ENCODE peak calls at places on chromosomes 6 and 20, in ten cellular contexts. K is Peyer's patch, H is SK-N-SH, U is MM.1S, N is cardiac fibroblast, J is fibroblast of mammary gland, V is hepatocyte, I is adrenal gland, E is GM23338, D is stomach. Y is an unnamed sample.

GRCh38 chr6:151176941-151177760 is 62.6 kb upstream of the AKAP12 start:
- DNase-seq in K (no peak), H (no peak), U (no peak), N (peak), J (peak), V (no peak), I (no peak), E (no peak), D (no peak), Y (peak)

GRCh38 chr6:169529931-169530761 is 171.7 kb downstream of the WDR27 start:
- DNase-seq in K (no peak), H (no peak), U (no peak), N (peak), J (peak), V (no peak), I (no peak), E (no peak), D (no peak), Y (peak)

GRCh38 chr6:94733066-94733465 is 844.3 kb upstream of the MANEA start:
- DNase-seq in K (no peak), H (no peak), U (no peak), N (no peak), J (no peak), V (no peak), I (no peak), E (peak), D (no peak), Y (no peak)

GRCh38 chr20:44642203-44643153 is 9.0 kb downstream of the ADA start:
- DNase-seq in K (peak), H (peak), U (peak), N (peak), J (peak), V (peak), I (peak), E (peak), D (peak), Y (peak)

GRCh38 chr6:31954511-31954910 is 4.3 kb downstream of the NELFE start:
- DNase-seq in K (peak), H (no peak), U (no peak), N (no peak), J (no peak), V (no peak), I (no peak), E (no peak), D (no peak), Y (no peak)

GRCh38 chr6:36624461-36625160 is 30.4 kb downstream of the SRSF3 start:
- DNase-seq in K (peak), H (no peak), U (no peak), N (no peak), J (no peak), V (no peak), I (no peak), E (no peak), D (no peak), Y (no peak)

GRCh38 chr6:143397229-143398222 is 53.0 kb downstream of the ADAT2 start:
- DNase-seq in K (peak), H (no peak), U (no peak), N (peak), J (peak), V (peak), I (no peak), E (peak), D (peak), Y (peak)

GRCh38 chr6:83594936-83595335 is 82.6 kb downstream of the PRSS35 start:
- DNase-seq in K (no peak), H (no peak), U (no peak), N (no peak), J (no peak), V (no peak), I (no peak), E (no peak), D (no peak), Y (no peak)

GRCh38 chr6:79079425-79080130 is 1.5 kb upstream of the PHIP start:
- DNase-seq in K (no peak), H (no peak), U (no peak), N (peak), J (peak), V (peak), I (no peak), E (peak), D (no peak), Y (peak)

GRCh38 chr20:41734506-41734945 is 116.3 kb upstream of the CHD6 start:
- DNase-seq in K (peak), H (peak), U (peak), N (peak), J (peak), V (peak), I (peak), E (peak), D (peak), Y (peak)

GRCh38 chr6:146770965-146771735 is 172.4 kb downstream of the ADGB start:
- DNase-seq in K (no peak), H (no peak), U (no peak), N (no peak), J (no peak), V (no peak), I (peak), E (no peak), D (no peak), Y (no peak)

GRCh38 chr6:103236923-103237322 is 1622.8 kb downstream of the HACE1 start:
- DNase-seq in K (no peak), H (no peak), U (no peak), N (no peak), J (no peak), V (peak), I (no peak), E (no peak), D (no peak), Y (no peak)

GRCh38 chr20:35568645-35569044 is 26.8 kb downstream of the ERGIC3 start:
- DNase-seq in K (no peak), H (peak), U (peak), N (no peak), J (no peak), V (peak), I (no peak), E (peak), D (no peak), Y (no peak)

GRCh38 chr20:3788685-3789155 is 2.2 kb upstream of the CENPB start:
- DNase-seq in K (no peak), H (no peak), U (no peak), N (no peak), J (no peak), V (no peak), I (no peak), E (no peak), D (no peak), Y (no peak)

GRCh38 chr6:96015321-96015790 is 418 bp upstream of the FUT9 start:
- DNase-seq in K (peak), H (no peak), U (peak), N (no peak), J (no peak), V (peak), I (no peak), E (peak), D (peak), Y (no peak)

GRCh38 chr6:62612526-62612925 is 326.5 kb upstream of the KHDRBS2 start:
- DNase-seq in K (no peak), H (no peak), U (no peak), N (no peak), J (no peak), V (no peak), I (no peak), E (no peak), D (no peak), Y (no peak)

GRCh38 chr6:132132911-132133639 is 181.9 kb upstream of the CCN2 start:
- DNase-seq in K (no peak), H (no peak), U (no peak), N (peak), J (peak), V (no peak), I (no peak), E (peak), D (no peak), Y (peak)

GRCh38 chr6:8180327-8181161 is 78.2 kb upstream of the EEF1E1 start:
- DNase-seq in K (no peak), H (no peak), U (no peak), N (peak), J (peak), V (no peak), I (no peak), E (peak), D (no peak), Y (peak)

GRCh38 chr6:66376021-66376420 is 669.0 kb upstream of the EYS start:
- DNase-seq in K (no peak), H (no peak), U (no peak), N (no peak), J (peak), V (no peak), I (no peak), E (no peak), D (no peak), Y (no peak)

GRCh38 chr6:30101939-30102700 is 10.8 kb downstream of the TRIM31 start:
- DNase-seq in K (peak), H (peak), U (peak), N (peak), J (peak), V (peak), I (peak), E (peak), D (peak), Y (peak)

GRCh38 chr6:63799313-63799712 is 163.7 kb downstream of the PHF3 start:
- DNase-seq in K (no peak), H (no peak), U (no peak), N (no peak), J (no peak), V (no peak), I (no peak), E (no peak), D (no peak), Y (no peak)

GRCh38 chr20:58890454-58891075 is 38.0 kb downstream of the GNAS start:
- DNase-seq in K (peak), H (peak), U (peak), N (peak), J (peak), V (no peak), I (peak), E (peak), D (peak), Y (peak)

GRCh38 chr6:30192076-30192475 is 21.1 kb downstream of the TRIM26 start:
- DNase-seq in K (no peak), H (no peak), U (no peak), N (no peak), J (peak), V (no peak), I (no peak), E (no peak), D (no peak), Y (no peak)

GRCh38 chr20:32017711-32018251 is 7.5 kb downstream of the CCM2L start:
- DNase-seq in K (peak), H (peak), U (peak), N (no peak), J (no peak), V (peak), I (no peak), E (peak), D (peak), Y (no peak)

GRCh38 chr20:32535953-32536823 is 48.9 kb downstream of the NOL4L start:
- DNase-seq in K (peak), H (peak), U (peak), N (no peak), J (no peak), V (peak), I (peak), E (peak), D (peak), Y (no peak)

GRCh38 chr6:79461205-79461604 is 76.0 kb downstream of the LCA5 start:
- DNase-seq in K (no peak), H (no peak), U (no peak), N (peak), J (no peak), V (no peak), I (no peak), E (no peak), D (no peak), Y (no peak)

GRCh38 chr6:152167639-152168603 is 360.4 kb downstream of the ESR1 start:
- DNase-seq in K (no peak), H (no peak), U (no peak), N (no peak), J (peak), V (no peak), I (no peak), E (no peak), D (no peak), Y (no peak)

GRCh38 chr20:2693286-2693995 is 861 bp downstream of the EBF4 start:
- DNase-seq in K (no peak), H (peak), U (peak), N (no peak), J (no peak), V (peak), I (peak), E (peak), D (peak), Y (no peak)

DNA sequence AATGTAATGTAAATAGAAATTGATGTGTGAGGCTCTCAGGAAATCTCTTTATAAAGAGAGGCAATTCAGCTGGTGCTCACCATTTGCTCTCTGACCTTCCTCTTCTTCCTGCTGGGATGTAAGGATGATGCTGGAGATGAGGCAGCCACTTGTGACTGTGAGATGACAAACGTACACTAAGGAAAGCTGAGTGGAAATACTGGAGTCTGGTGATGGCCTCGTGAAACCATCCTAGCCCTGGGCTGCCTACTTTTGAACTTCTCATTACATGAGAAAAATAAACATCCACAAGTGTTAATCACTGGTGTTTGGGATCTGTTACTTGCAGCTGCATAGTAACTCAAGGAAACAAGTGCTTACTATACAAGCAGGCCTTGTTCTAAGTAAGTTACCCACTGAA is 114.9 kb upstream of the NHSL1 start:
- DNase-seq in K (no peak), H (no peak), U (no peak), N (no peak), J (no peak), V (no peak), I (no peak), E (no peak), D (no peak), Y (no peak)
- H3K4me3 ChIP-seq in K (no peak), H (no peak), U (no peak), N (no peak), J (no peak), V (no peak), I (no peak), E (no peak), D (no peak), Y (no peak)

GRCh38 chr6:129923520-129923919 is 62.4 kb upstream of the TMEM244 start:
- DNase-seq in K (no peak), H (no peak), U (no peak), N (peak), J (peak), V (no peak), I (no peak), E (no peak), D (no peak), Y (peak)

GRCh38 chr6:129920103-129920798 is 59.1 kb upstream of the TMEM244 start:
- DNase-seq in K (no peak), H (no peak), U (no peak), N (peak), J (no peak), V (peak), I (no peak), E (no peak), D (no peak), Y (peak)

GRCh38 chr6:129921169-129921817 is 60.2 kb upstream of the TMEM244 start:
- DNase-seq in K (no peak), H (no peak), U (no peak), N (no peak), J (no peak), V (no peak), I (no peak), E (no peak), D (no peak), Y (no peak)
- TF ChIP-seq CTCF in K (no peak), H (no peak), U (no peak), N (no peak), J (no peak), V (no peak), I (no peak), E (no peak), D (no peak), Y (no peak)

GRCh38 chr6:28615955-28616747 is 90.5 kb downstream of the GPX5 start:
- DNase-seq in K (no peak), H (no peak), U (no peak), N (no peak), J (no peak), V (peak), I (no peak), E (peak), D (no peak), Y (no peak)
- H3K4me3 ChIP-seq in K (no peak), H (no peak), U (no peak), N (no peak), J (no peak), V (no peak), I (no peak), E (peak), D (no peak), Y (no peak)

GRCh38 chr6:89597988-89598387 is 40.6 kb downstream of the LYRM2 start:
- DNase-seq in K (no peak), H (peak), U (no peak), N (peak), J (peak), V (peak), I (no peak), E (peak), D (no peak), Y (peak)
- TF ChIP-seq CTCF in K (no peak), H (peak), U (peak), N (no peak), J (no peak), V (peak), I (peak), E (no peak), D (no peak), Y (peak)

GRCh38 chr20:57249772-57250171 is 16.7 kb downstream of the BMP7 start:
- DNase-seq in K (no peak), H (no peak), U (no peak), N (no peak), J (no peak), V (no peak), I (no peak), E (no peak), D (no peak), Y (no peak)

GRCh38 chr20:57250607-57251343 is 15.7 kb downstream of the BMP7 start:
- DNase-seq in K (no peak), H (peak), U (no peak), N (no peak), J (no peak), V (no peak), I (no peak), E (no peak), D (no peak), Y (no peak)

GRCh38 chr20:57252559-57253162 is 13.8 kb downstream of the BMP7 start:
- DNase-seq in K (no peak), H (no peak), U (no peak), N (no peak), J (no peak), V (no peak), I (no peak), E (no peak), D (no peak), Y (no peak)

GRCh38 chr20:57251344-57251743 is 15.1 kb downstream of the BMP7 start:
- DNase-seq in K (no peak), H (no peak), U (no peak), N (peak), J (no peak), V (no peak), I (peak), E (peak), D (no peak), Y (no peak)

DNA sequence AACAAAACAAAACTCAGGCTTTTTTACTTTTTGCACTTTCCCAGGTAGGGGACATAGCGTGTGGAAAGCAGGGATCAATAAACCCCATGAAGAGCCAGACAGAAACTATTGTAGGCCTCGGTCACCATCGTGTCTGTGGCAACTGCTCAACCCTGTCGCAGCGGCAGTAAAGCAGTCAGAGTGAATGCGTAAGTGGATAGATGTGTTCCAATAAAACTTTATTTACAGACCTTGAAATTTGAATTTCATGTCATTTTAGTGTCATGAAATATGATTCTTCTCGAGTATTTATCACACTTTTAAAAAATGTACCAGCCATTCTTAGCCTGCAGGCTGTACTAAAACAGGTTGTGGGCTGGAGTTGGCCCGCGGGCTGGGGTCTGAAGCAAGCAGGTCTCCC is 14.5 kb downstream of the BMP7 start:
- DNase-seq in K (no peak), H (no peak), U (no peak), N (no peak), J (no peak), V (no peak), I (no peak), E (no peak), D (no peak), Y (no peak)
- H3K4me3 ChIP-seq in K (no peak), H (no peak), U (no peak), N (no peak), J (no peak), V (no peak), I (no peak), E (no peak), D (no peak), Y (no peak)

GRCh38 chr20:54227241-54227640 is 19.4 kb downstream of the PFDN4 start:
- DNase-seq in K (no peak), H (no peak), U (peak), N (no peak), J (no peak), V (no peak), I (no peak), E (no peak), D (no peak), Y (no peak)
- TF ChIP-seq CTCF in K (no peak), H (no peak), U (no peak), N (no peak), J (no peak), V (no peak), I (no peak), E (no peak), D (no peak), Y (no peak)

GRCh38 chr6:113586413-113586812 is 270.7 kb upstream of the MARCKS start:
- DNase-seq in K (no peak), H (no peak), U (no peak), N (peak), J (peak), V (no peak), I (no peak), E (no peak), D (no peak), Y (peak)

GRCh38 chr6:113588646-113589045 is 268.5 kb upstream of the MARCKS start:
- DNase-seq in K (no peak), H (no peak), U (no peak), N (no peak), J (peak), V (no peak), I (no peak), E (no peak), D (no peak), Y (peak)

GRCh38 chr6:113584767-113585166 is 272.4 kb upstream of the MARCKS start:
- DNase-seq in K (no peak), H (no peak), U (no peak), N (no peak), J (no peak), V (no peak), I (no peak), E (no peak), D (no peak), Y (no peak)

GRCh38 chr6:113585246-113585645 is 271.9 kb upstream of the MARCKS start:
- DNase-seq in K (no peak), H (no peak), U (no peak), N (peak), J (peak), V (no peak), I (no peak), E (no peak), D (no peak), Y (no peak)

DNA sequence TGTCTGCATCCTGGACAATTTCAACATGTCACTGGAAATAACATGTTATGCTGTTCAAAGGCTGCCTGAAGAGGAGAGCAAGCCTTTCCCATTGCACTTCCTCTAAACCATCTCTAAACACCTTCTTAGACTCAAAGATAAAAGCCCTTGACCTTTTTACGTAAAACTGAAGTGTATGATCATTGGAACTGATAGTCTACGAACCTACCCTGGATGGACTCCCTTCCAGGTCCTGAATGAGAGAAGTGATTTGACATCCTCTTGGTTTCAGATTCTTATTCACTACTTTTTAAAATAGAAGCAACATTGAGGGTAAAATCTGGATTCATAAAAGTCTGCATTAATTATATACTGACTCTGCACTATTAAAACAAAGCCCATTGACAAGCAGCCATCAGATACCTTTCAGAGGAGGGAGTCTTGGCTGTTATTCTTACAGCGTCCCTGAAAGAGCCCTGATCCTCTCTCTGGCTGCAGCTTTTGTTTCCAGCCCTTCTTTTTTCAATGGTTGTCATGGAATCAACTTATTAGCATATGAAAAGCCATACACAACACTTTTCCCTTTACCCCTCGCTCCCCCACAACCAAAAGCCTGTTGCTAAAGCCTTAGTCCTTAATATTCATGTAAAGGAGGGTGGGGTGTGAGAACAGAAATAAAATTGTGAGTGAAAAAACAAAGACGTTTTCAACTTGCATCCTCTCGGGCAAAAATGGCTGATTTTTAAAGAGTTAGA is 270.0 kb upstream of the MARCKS start:
- DNase-seq in K (no peak), H (no peak), U (no peak), N (no peak), J (no peak), V (no peak), I (no peak), E (peak), D (no peak), Y (no peak)
- H3K4me3 ChIP-seq in K (no peak), H (no peak), U (no peak), N (no peak), J (no peak), V (no peak), I (no peak), E (peak), D (no peak), Y (no peak)

GRCh38 chr6:111668410-111668809 is 62.7 kb upstream of the TRAF3IP2 start:
- DNase-seq in K (no peak), H (peak), U (no peak), N (no peak), J (no peak), V (no peak), I (no peak), E (peak), D (no peak), Y (no peak)
- TF ChIP-seq CTCF in K (no peak), H (peak), U (no peak), N (peak), J (peak), V (peak), I (no peak), E (peak), D (no peak), Y (peak)

Y was measured in fibroblast of the aortic adventitia.